ENCODE peak calls at places on chromosome 22, in four cellular contexts. One of them, this sample, is unnamed.

GRCh38 chr22:37564111-37564711 is 3.9 kb downstream of the CDC42EP1 start:
- DNase-seq in ACHN: no peak
- DNase-seq in lung microvascular endothelial cell: peak
- DNase-seq in WERI-Rb-1: no peak
- DNase-seq in this sample: peak

GRCh38 chr22:33726294-33726711 is 194.0 kb downstream of the LARGE1 start:
- DNase-seq in ACHN: no peak
- DNase-seq in lung microvascular endothelial cell: no peak
- DNase-seq in WERI-Rb-1: no peak
- DNase-seq in this sample: no peak

GRCh38 chr22:28594784-28595324 is 84.8 kb downstream of the TTC28 start:
- DNase-seq in ACHN: peak
- DNase-seq in lung microvascular endothelial cell: peak
- DNase-seq in WERI-Rb-1: no peak
- DNase-seq in this sample: peak

GRCh38 chr22:27512283-27512761 is 289.2 kb downstream of the MN1 start:
- DNase-seq in ACHN: no peak
- DNase-seq in lung microvascular endothelial cell: peak
- DNase-seq in WERI-Rb-1: no peak
- DNase-seq in this sample: peak

GRCh38 chr22:22655452-22656108 is 11.2 kb downstream of the GGTLC2 start:
- DNase-seq in ACHN: no peak
- DNase-seq in lung microvascular endothelial cell: no peak
- DNase-seq in WERI-Rb-1: no peak
- DNase-seq in this sample: no peak

GRCh38 chr22:46748948-46749681 is 11.1 kb upstream of the CERK start:
- DNase-seq in ACHN: no peak
- DNase-seq in lung microvascular endothelial cell: peak
- DNase-seq in WERI-Rb-1: no peak
- DNase-seq in this sample: peak

GRCh38 chr22:35292786-35293185 is 6.9 kb upstream of the TOM1 start:
- DNase-seq in ACHN: no peak
- DNase-seq in lung microvascular endothelial cell: no peak
- DNase-seq in WERI-Rb-1: no peak
- DNase-seq in this sample: no peak

GRCh38 chr22:49119551-49119952 is 708.1 kb downstream of the BRD1 start:
- DNase-seq in ACHN: no peak
- DNase-seq in lung microvascular endothelial cell: no peak
- DNase-seq in WERI-Rb-1: no peak
- DNase-seq in this sample: no peak

GRCh38 chr22:32801436-32802290 is at the start of gene TIMP3:
- DNase-seq in ACHN: no peak
- DNase-seq in lung microvascular endothelial cell: peak
- DNase-seq in WERI-Rb-1: peak
- DNase-seq in this sample: peak

GRCh38 chr22:46230262-46230901 is 19.7 kb downstream of the CDPF1 start:
- DNase-seq in ACHN: no peak
- DNase-seq in lung microvascular endothelial cell: no peak
- DNase-seq in WERI-Rb-1: no peak
- DNase-seq in this sample: no peak

GRCh38 chr22:22424956-22425355 is 83.6 kb downstream of the ZNF280B start:
- DNase-seq in ACHN: no peak
- DNase-seq in lung microvascular endothelial cell: no peak
- DNase-seq in WERI-Rb-1: no peak
- DNase-seq in this sample: no peak

GRCh38 chr22:25199726-25200520 is at the start of gene CRYBB3:
- DNase-seq in ACHN: no peak
- DNase-seq in lung microvascular endothelial cell: no peak
- DNase-seq in WERI-Rb-1: no peak
- DNase-seq in this sample: no peak

GRCh38 chr22:49712195-49712791 is 115.4 kb downstream of the BRD1 start:
- DNase-seq in ACHN: no peak
- DNase-seq in lung microvascular endothelial cell: peak
- DNase-seq in WERI-Rb-1: no peak
- DNase-seq in this sample: peak

GRCh38 chr22:49914256-49914655 is 4.0 kb downstream of the ALG12 start:
- DNase-seq in ACHN: no peak
- DNase-seq in lung microvascular endothelial cell: no peak
- DNase-seq in WERI-Rb-1: no peak
- DNase-seq in this sample: no peak

GRCh38 chr22:46879083-46879482 is 116.6 kb downstream of the TBC1D22A start:
- DNase-seq in ACHN: no peak
- DNase-seq in lung microvascular endothelial cell: no peak
- DNase-seq in WERI-Rb-1: no peak
- DNase-seq in this sample: no peak

GRCh38 chr22:30115705-30116104 is 35.4 kb downstream of the HORMAD2 start:
- DNase-seq in ACHN: peak
- DNase-seq in lung microvascular endothelial cell: no peak
- DNase-seq in WERI-Rb-1: no peak
- DNase-seq in this sample: no peak

GRCh38 chr22:37121887-37122591 is 12.5 kb upstream of the TMPRSS6 start:
- DNase-seq in ACHN: peak
- DNase-seq in lung microvascular endothelial cell: peak
- DNase-seq in WERI-Rb-1: no peak
- DNase-seq in this sample: peak

GRCh38 chr22:44398791-44399190 is 86.0 kb upstream of the SHISAL1 start:
- DNase-seq in ACHN: no peak
- DNase-seq in lung microvascular endothelial cell: no peak
- DNase-seq in WERI-Rb-1: no peak
- DNase-seq in this sample: no peak

GRCh38 chr22:46890819-46891218 is 128.4 kb downstream of the TBC1D22A start:
- DNase-seq in ACHN: no peak
- DNase-seq in lung microvascular endothelial cell: no peak
- DNase-seq in WERI-Rb-1: no peak
- DNase-seq in this sample: no peak

GRCh38 chr22:35140879-35141745 is 75.2 kb downstream of the ISX start:
- DNase-seq in ACHN: no peak
- DNase-seq in lung microvascular endothelial cell: no peak
- DNase-seq in WERI-Rb-1: peak
- DNase-seq in this sample: no peak

GRCh38 chr22:40594924-40595323 is 41.6 kb downstream of the MRTFA start:
- DNase-seq in ACHN: peak
- DNase-seq in lung microvascular endothelial cell: no peak
- DNase-seq in WERI-Rb-1: no peak
- DNase-seq in this sample: no peak

GRCh38 chr22:43996170-43996980 is 27.7 kb upstream of the PARVB start:
- DNase-seq in ACHN: no peak
- DNase-seq in lung microvascular endothelial cell: peak
- DNase-seq in WERI-Rb-1: no peak
- DNase-seq in this sample: peak